ENCODE peak calls at places on chromosomes 13 and 19, in seven cellular contexts. One of them, this sample, is unnamed.

GRCh38 chr19:43316591-43317319 is 36.7 kb upstream of the CD177 start:
- DNase-seq in H1: peak; percentile 92
- DNase-seq in GM12878: no peak
- DNase-seq in endothelial cell of umbilical vein: no peak
- DNase-seq in HCT116: peak; percentile 73
- DNase-seq in HepG2: peak; percentile 56
- DNase-seq in K562: peak; percentile 77
- DNase-seq in this sample: peak; percentile 44

GRCh38 chr13:91491980-91492379 is 93.6 kb downstream of the GPC5 start:
- DNase-seq in H1: no peak
- DNase-seq in GM12878: no peak
- DNase-seq in K562: no peak
- DNase-seq in endothelial cell of umbilical vein: no peak
- DNase-seq in HepG2: no peak
- DNase-seq in HCT116: no peak
- DNase-seq in this sample: no peak

GRCh38 chr19:18896421-18896841 is 473 bp upstream of the CERS1 start:
- DNase-seq in K562: no peak
- DNase-seq in GM12878: no peak
- DNase-seq in H1: peak; percentile 69
- DNase-seq in endothelial cell of umbilical vein: no peak
- DNase-seq in HepG2: no peak
- DNase-seq in HCT116: no peak
- DNase-seq in this sample: peak; percentile 62

GRCh38 chr13:65268009-65268408 is 1962.1 kb downstream of the PCDH9 start:
- DNase-seq in HepG2: no peak
- DNase-seq in GM12878: no peak
- DNase-seq in HCT116: no peak
- DNase-seq in K562: no peak
- DNase-seq in H1: no peak
- DNase-seq in endothelial cell of umbilical vein: no peak
- DNase-seq in this sample: no peak

GRCh38 chr19:47274891-47275865 is 493 bp downstream of the INAFM1 start:
- DNase-seq in K562: peak; percentile 45
- DNase-seq in endothelial cell of umbilical vein: peak; percentile 42
- DNase-seq in HCT116: no peak
- DNase-seq in HepG2: no peak
- DNase-seq in H1: peak; percentile 77
- DNase-seq in GM12878: no peak
- DNase-seq in this sample: peak; percentile 60

GRCh38 chr13:113060557-113061270 is 44.9 kb upstream of the F7 start:
- DNase-seq in H1: no peak
- DNase-seq in K562: no peak
- DNase-seq in GM12878: no peak
- DNase-seq in HepG2: no peak
- DNase-seq in HCT116: no peak
- DNase-seq in endothelial cell of umbilical vein: no peak
- DNase-seq in this sample: no peak

GRCh38 chr13:113656831-113657671 is 947 bp downstream of the ATP4B start:
- DNase-seq in GM12878: no peak
- DNase-seq in HCT116: no peak
- DNase-seq in K562: no peak
- DNase-seq in HepG2: no peak
- DNase-seq in H1: no peak
- DNase-seq in endothelial cell of umbilical vein: no peak
- DNase-seq in this sample: no peak

GRCh38 chr13:78376033-78376432 is 227.3 kb downstream of the POU4F1 start:
- DNase-seq in H1: no peak
- DNase-seq in HCT116: no peak
- DNase-seq in HepG2: no peak
- DNase-seq in endothelial cell of umbilical vein: no peak
- DNase-seq in GM12878: no peak
- DNase-seq in K562: no peak
- DNase-seq in this sample: no peak

GRCh38 chr13:50526771-50527567 is 316.5 kb downstream of the DLEU7 start:
- DNase-seq in HCT116: no peak
- DNase-seq in H1: no peak
- DNase-seq in HepG2: no peak
- DNase-seq in GM12878: no peak
- DNase-seq in endothelial cell of umbilical vein: no peak
- DNase-seq in K562: no peak
- DNase-seq in this sample: peak; percentile 33

GRCh38 chr19:49890349-49891311 is 6.1 kb downstream of the IL4I1 start:
- DNase-seq in GM12878: no peak
- DNase-seq in H1: peak; percentile 95
- DNase-seq in HCT116: no peak
- DNase-seq in K562: peak; percentile 86
- DNase-seq in endothelial cell of umbilical vein: no peak
- DNase-seq in HepG2: no peak
- DNase-seq in this sample: peak; percentile 93

GRCh38 chr13:44045179-44045562 is 165.5 kb downstream of the LACC1 start:
- DNase-seq in HCT116: no peak
- DNase-seq in H1: no peak
- DNase-seq in HepG2: no peak
- DNase-seq in K562: no peak
- DNase-seq in GM12878: no peak
- DNase-seq in endothelial cell of umbilical vein: no peak
- DNase-seq in this sample: peak; percentile 14

GRCh38 chr13:41196620-41197019 is 2.3 kb upstream of the KBTBD7 start:
- DNase-seq in endothelial cell of umbilical vein: no peak
- DNase-seq in HepG2: peak; percentile 16
- DNase-seq in GM12878: no peak
- DNase-seq in K562: peak; percentile 13
- DNase-seq in HCT116: no peak
- DNase-seq in H1: no peak
- DNase-seq in this sample: no peak

GRCh38 chr13:26132756-26133155 is 80.9 kb upstream of the SHISA2 start:
- DNase-seq in K562: peak; percentile 8
- DNase-seq in GM12878: no peak
- DNase-seq in endothelial cell of umbilical vein: peak; percentile 3
- DNase-seq in H1: no peak
- DNase-seq in HepG2: no peak
- DNase-seq in HCT116: no peak
- DNase-seq in this sample: no peak

GRCh38 chr13:88188986-88189385 is 517.8 kb downstream of the SLITRK5 start:
- DNase-seq in HCT116: no peak
- DNase-seq in HepG2: no peak
- DNase-seq in endothelial cell of umbilical vein: no peak
- DNase-seq in GM12878: no peak
- DNase-seq in K562: no peak
- DNase-seq in H1: no peak
- DNase-seq in this sample: no peak

GRCh38 chr13:88189724-88190123 is 518.6 kb downstream of the SLITRK5 start:
- DNase-seq in HCT116: no peak
- DNase-seq in endothelial cell of umbilical vein: no peak
- DNase-seq in HepG2: no peak
- DNase-seq in GM12878: no peak
- DNase-seq in K562: no peak
- DNase-seq in H1: no peak
- DNase-seq in this sample: no peak
- TF ChIP-seq MAX in HCT116: no peak
- TF ChIP-seq MAX in endothelial cell of umbilical vein: no peak
- TF ChIP-seq MAX in HepG2: no peak
- TF ChIP-seq MAX in GM12878: no peak
- TF ChIP-seq MAX in K562: no peak
- TF ChIP-seq MAX in H1: no peak
- TF ChIP-seq MAX in this sample: no peak

GRCh38 chr19:37227996-37228395 is 10.0 kb downstream of the ZNF383 start:
- DNase-seq in K562: peak; percentile 44
- DNase-seq in endothelial cell of umbilical vein: no peak
- DNase-seq in HepG2: no peak
- DNase-seq in HCT116: no peak
- DNase-seq in H1: peak; percentile 78
- DNase-seq in GM12878: no peak
- DNase-seq in this sample: peak; percentile 31

GRCh38 chr19:37221136-37221535 is 3.1 kb downstream of the ZNF383 start:
- DNase-seq in H1: no peak
- DNase-seq in endothelial cell of umbilical vein: no peak
- DNase-seq in K562: no peak
- DNase-seq in GM12878: no peak
- DNase-seq in HepG2: no peak
- DNase-seq in HCT116: no peak
- DNase-seq in this sample: no peak

GRCh38 chr19:37220383-37220782 is 2.4 kb downstream of the ZNF383 start:
- DNase-seq in endothelial cell of umbilical vein: no peak
- DNase-seq in K562: no peak
- DNase-seq in HCT116: no peak
- DNase-seq in GM12878: no peak
- DNase-seq in HepG2: no peak
- DNase-seq in H1: no peak
- DNase-seq in this sample: no peak

DNA sequence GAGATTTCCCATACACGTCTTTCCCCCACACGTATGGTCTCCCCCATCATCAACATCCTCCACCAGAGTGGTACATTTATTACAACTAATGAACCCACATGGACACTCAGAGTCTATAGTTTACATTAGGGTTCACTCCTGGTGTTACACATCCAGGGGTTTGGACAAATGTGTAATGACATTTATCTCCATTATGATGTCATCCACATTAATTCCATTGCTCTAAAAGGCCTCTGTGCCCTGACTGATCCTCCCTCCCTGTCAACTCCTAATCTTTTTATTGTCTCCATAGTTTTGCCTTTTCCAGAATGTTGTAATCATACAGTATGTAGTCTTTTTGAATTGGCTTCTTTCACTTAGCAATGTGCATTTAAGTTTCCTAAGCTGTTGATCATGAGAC is 8.2 kb downstream of the ZNF383 start:
- DNase-seq in HCT116: no peak
- DNase-seq in K562: no peak
- DNase-seq in GM12878: no peak
- DNase-seq in H1: no peak
- DNase-seq in endothelial cell of umbilical vein: no peak
- DNase-seq in HepG2: no peak
- DNase-seq in this sample: no peak
- H2AFZ ChIP-seq in HCT116: no peak overlapping the region
- H2AFZ ChIP-seq in K562: no peak overlapping the region
- H2AFZ ChIP-seq in GM12878: no peak overlapping the region
- H2AFZ ChIP-seq in H1: no peak overlapping the region
- H2AFZ ChIP-seq in endothelial cell of umbilical vein: no peak overlapping the region
- H2AFZ ChIP-seq in HepG2: no peak overlapping the region
- H2AFZ ChIP-seq in this sample: no peak overlapping the region

DNA sequence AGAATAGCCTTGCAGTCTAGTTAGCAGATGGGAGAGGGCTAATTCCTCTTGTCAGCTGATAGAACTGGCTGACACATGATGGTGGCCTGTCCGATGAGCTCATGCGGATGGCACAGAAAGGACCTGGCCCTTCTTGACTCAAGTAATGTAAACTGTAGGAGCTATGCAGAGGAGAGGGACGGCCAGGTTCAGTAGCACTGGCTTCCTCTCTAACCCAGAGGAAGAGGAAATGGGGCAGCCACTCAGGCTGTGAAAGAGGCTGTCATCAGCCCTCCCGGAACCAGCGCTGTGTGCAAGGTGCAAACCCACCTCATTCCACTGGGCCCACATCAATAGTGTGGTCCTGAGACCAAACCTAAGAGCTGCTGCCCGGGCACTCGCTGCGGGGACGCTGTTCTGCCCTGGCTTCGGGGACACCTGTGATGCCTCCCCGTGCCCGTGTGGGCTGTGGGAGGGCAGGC is 30.7 kb upstream of the USE1 start:
- DNase-seq in endothelial cell of umbilical vein: no peak
- DNase-seq in K562: no peak
- DNase-seq in HCT116: no peak
- DNase-seq in GM12878: no peak
- DNase-seq in HepG2: no peak
- DNase-seq in H1: no peak
- DNase-seq in this sample: no peak
- H3K4me3 ChIP-seq in endothelial cell of umbilical vein: no peak overlapping the region
- H3K4me3 ChIP-seq in K562: no peak overlapping the region
- H3K4me3 ChIP-seq in HCT116: no peak overlapping the region
- H3K4me3 ChIP-seq in GM12878: no peak overlapping the region
- H3K4me3 ChIP-seq in HepG2: no peak overlapping the region
- H3K4me3 ChIP-seq in H1: no peak overlapping the region
- H3K4me3 ChIP-seq in this sample: no peak overlapping the region

DNA sequence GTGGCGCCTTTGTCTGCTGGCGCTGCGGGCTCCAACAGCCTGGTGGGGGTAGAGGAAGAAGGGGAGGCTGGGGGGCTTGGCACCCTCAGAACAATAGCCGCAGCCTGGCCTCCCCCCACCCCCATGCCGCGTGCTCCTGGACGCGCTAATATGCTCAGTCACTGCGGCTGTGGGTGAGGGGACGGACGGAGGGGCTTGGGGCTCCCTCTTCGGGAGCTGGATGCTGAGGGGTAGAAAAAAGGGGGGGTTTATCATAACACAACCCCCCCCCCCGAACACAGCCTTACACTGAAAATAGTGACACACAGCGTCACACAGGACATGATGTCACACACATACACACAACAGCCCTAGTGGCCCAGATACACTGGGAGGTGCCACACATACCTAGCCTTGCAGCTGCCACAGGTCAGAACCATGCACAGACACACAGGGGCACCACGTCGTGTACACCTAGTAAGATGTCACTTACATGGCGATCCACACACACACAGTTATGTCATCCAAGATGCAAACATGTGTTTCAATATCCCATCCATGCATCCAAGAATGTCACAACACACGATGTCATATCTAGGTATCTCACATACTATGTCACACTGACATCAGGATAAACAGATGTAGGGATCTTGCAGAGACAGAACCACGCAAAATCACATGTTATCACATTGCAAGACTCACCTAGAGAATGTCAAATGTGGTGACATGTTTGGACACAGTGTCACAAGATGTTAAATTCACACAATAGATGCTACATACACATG is 760 bp downstream of the MAST1 start:
- DNase-seq in endothelial cell of umbilical vein: no peak
- DNase-seq in GM12878: no peak
- DNase-seq in H1: no peak
- DNase-seq in HCT116: no peak
- DNase-seq in HepG2: no peak
- DNase-seq in K562: no peak
- DNase-seq in this sample: peak; percentile 55
- TF ChIP-seq MAX in endothelial cell of umbilical vein: no peak
- TF ChIP-seq MAX in GM12878: no peak
- TF ChIP-seq MAX in H1: peak; percentile 23
- TF ChIP-seq MAX in HCT116: peak; percentile 45
- TF ChIP-seq MAX in HepG2: no peak
- TF ChIP-seq MAX in K562: peak; percentile 57
- TF ChIP-seq MAX in this sample: peak; percentile 37

DNA sequence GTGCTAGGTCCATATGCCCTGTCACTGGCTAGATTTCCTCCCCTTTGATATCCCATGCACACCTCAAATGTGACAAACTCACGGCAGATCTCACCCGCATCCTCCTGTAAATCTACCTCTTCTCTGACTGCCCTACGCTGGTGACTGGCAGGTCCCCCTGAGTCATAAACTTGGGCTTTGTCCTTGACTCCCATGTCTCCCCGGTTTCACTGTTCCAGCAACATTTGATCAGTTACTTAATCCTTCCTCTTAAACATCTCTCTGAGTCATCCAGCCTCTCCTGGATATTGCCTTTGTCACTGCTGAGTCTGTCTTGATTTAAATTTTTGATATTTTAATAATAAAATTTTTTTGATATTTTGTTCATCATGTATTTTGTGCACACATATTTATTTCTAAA is 26.5 kb downstream of the FAM216B start:
- DNase-seq in endothelial cell of umbilical vein: no peak
- DNase-seq in H1: no peak
- DNase-seq in HepG2: peak; percentile 1
- DNase-seq in K562: no peak
- DNase-seq in GM12878: no peak
- DNase-seq in HCT116: no peak
- DNase-seq in this sample: no peak
- H2AFZ ChIP-seq in endothelial cell of umbilical vein: no peak overlapping the region
- H2AFZ ChIP-seq in H1: no peak overlapping the region
- H2AFZ ChIP-seq in HepG2: no peak overlapping the region
- H2AFZ ChIP-seq in K562: no peak overlapping the region
- H2AFZ ChIP-seq in GM12878: no peak overlapping the region
- H2AFZ ChIP-seq in HCT116: no peak overlapping the region
- H2AFZ ChIP-seq in this sample: no peak overlapping the region

This sample was measured in SK-N-SH.